ENCODE peak calls at places on chromosomes 3 and 15, in five cellular contexts. One of them, this sample, is unnamed.

GRCh38 chr3:186097663-186098451 is 11.0 kb downstream of the ETV5 start:
- DNase-seq in SK-N-SH: peak; percentile 84
- DNase-seq in K562: peak; percentile 52
- DNase-seq in HepG2: peak; percentile 99
- DNase-seq in H1: no peak
- DNase-seq in this sample: no peak

GRCh38 chr15:31473384-31474058 is 146.9 kb downstream of the KLF13 start:
- DNase-seq in SK-N-SH: no peak
- DNase-seq in K562: no peak
- DNase-seq in HepG2: no peak
- DNase-seq in H1: no peak
- DNase-seq in this sample: no peak

GRCh38 chr15:69225355-69226027 is 65.1 kb downstream of the GLCE start:
- DNase-seq in SK-N-SH: peak; percentile 36
- DNase-seq in K562: no peak
- DNase-seq in HepG2: peak; percentile 49
- DNase-seq in H1: no peak
- DNase-seq in this sample: no peak

GRCh38 chr3:190586631-190587000 is 72.7 kb downstream of the IL1RAP start:
- DNase-seq in SK-N-SH: no peak
- DNase-seq in K562: no peak
- DNase-seq in HepG2: no peak
- DNase-seq in H1: no peak
- DNase-seq in this sample: no peak

GRCh38 chr15:67185621-67186225 is 68.7 kb downstream of the AAGAB start:
- DNase-seq in SK-N-SH: no peak
- DNase-seq in K562: no peak
- DNase-seq in HepG2: no peak
- DNase-seq in H1: no peak
- DNase-seq in this sample: no peak

GRCh38 chr15:33021806-33022389 is 172.6 kb downstream of the FMN1 start:
- DNase-seq in SK-N-SH: peak; percentile 79
- DNase-seq in K562: peak; percentile 54
- DNase-seq in HepG2: peak; percentile 22
- DNase-seq in H1: no peak
- DNase-seq in this sample: peak; percentile 9

GRCh38 chr3:149971403-149972075 is 844 bp upstream of the PFN2 start:
- DNase-seq in SK-N-SH: no peak
- DNase-seq in K562: no peak
- DNase-seq in HepG2: peak; percentile 15
- DNase-seq in H1: no peak
- DNase-seq in this sample: no peak

GRCh38 chr15:78291698-78292097 is 7.7 kb downstream of the SKIC8 start:
- DNase-seq in SK-N-SH: no peak
- DNase-seq in K562: no peak
- DNase-seq in HepG2: no peak
- DNase-seq in H1: no peak
- DNase-seq in this sample: no peak

GRCh38 chr3:98655666-98656065 is 62.3 kb upstream of the CPOX start:
- DNase-seq in SK-N-SH: no peak
- DNase-seq in K562: no peak
- DNase-seq in HepG2: no peak
- DNase-seq in H1: no peak
- DNase-seq in this sample: no peak

GRCh38 chr15:51132384-51133139 is 37.9 kb upstream of the TNFAIP8L3 start:
- DNase-seq in SK-N-SH: peak; percentile 45
- DNase-seq in K562: peak; percentile 51
- DNase-seq in HepG2: peak; percentile 28
- DNase-seq in H1: no peak
- DNase-seq in this sample: no peak

GRCh38 chr15:39140060-39140604 is 440.7 kb upstream of the THBS1 start:
- DNase-seq in SK-N-SH: peak; percentile 62
- DNase-seq in K562: peak; percentile 75
- DNase-seq in HepG2: peak; percentile 67
- DNase-seq in H1: no peak
- DNase-seq in this sample: no peak

GRCh38 chr15:52134502-52135144 is 22.0 kb upstream of the BCL2L10 start:
- DNase-seq in SK-N-SH: no peak
- DNase-seq in K562: no peak
- DNase-seq in HepG2: peak; percentile 93
- DNase-seq in H1: no peak
- DNase-seq in this sample: no peak

GRCh38 chr3:112773864-112774263 is 72.8 kb downstream of the CD200R1L start:
- DNase-seq in SK-N-SH: no peak
- DNase-seq in K562: no peak
- DNase-seq in HepG2: no peak
- DNase-seq in H1: no peak
- DNase-seq in this sample: no peak

GRCh38 chr15:98671060-98672008 is 23.0 kb downstream of the IGF1R start:
- DNase-seq in SK-N-SH: no peak
- DNase-seq in K562: no peak
- DNase-seq in HepG2: peak; percentile 95
- DNase-seq in H1: peak; percentile 43
- DNase-seq in this sample: no peak

GRCh38 chr15:67543348-67543718 is 830 bp downstream of the MAP2K5 start:
- DNase-seq in SK-N-SH: peak; percentile 56
- DNase-seq in K562: no peak
- DNase-seq in HepG2: no peak
- DNase-seq in H1: no peak
- DNase-seq in this sample: no peak

GRCh38 chr3:123576119-123576518 is 8.7 kb downstream of the HACD2 start:
- DNase-seq in SK-N-SH: no peak
- DNase-seq in K562: no peak
- DNase-seq in HepG2: no peak
- DNase-seq in H1: no peak
- DNase-seq in this sample: no peak

GRCh38 chr3:129783470-129783869 is 110.0 kb downstream of the TMCC1 start:
- DNase-seq in SK-N-SH: no peak
- DNase-seq in K562: no peak
- DNase-seq in HepG2: no peak
- DNase-seq in H1: no peak
- DNase-seq in this sample: no peak

GRCh38 chr3:108472011-108472591 is 38.3 kb downstream of the MYH15 start:
- DNase-seq in SK-N-SH: peak; percentile 17
- DNase-seq in K562: no peak
- DNase-seq in HepG2: no peak
- DNase-seq in H1: no peak
- DNase-seq in this sample: no peak

GRCh38 chr3:167773584-167773983 is 38.1 kb downstream of the SERPINI1 start:
- DNase-seq in SK-N-SH: no peak
- DNase-seq in K562: no peak
- DNase-seq in HepG2: no peak
- DNase-seq in H1: no peak
- DNase-seq in this sample: no peak

GRCh38 chr15:44662478-44663409 is 718 bp downstream of the SPG11 start:
- DNase-seq in SK-N-SH: peak; percentile 71
- DNase-seq in K562: peak; percentile 44
- DNase-seq in HepG2: peak; percentile 61
- DNase-seq in H1: no peak
- DNase-seq in this sample: peak; percentile 80

GRCh38 chr3:49805884-49806701 is 3.0 kb downstream of the INKA1 start:
- DNase-seq in SK-N-SH: peak; percentile 67
- DNase-seq in K562: peak; percentile 33
- DNase-seq in HepG2: no peak
- DNase-seq in H1: no peak
- DNase-seq in this sample: peak; percentile 56

GRCh38 chr3:190205739-190206138 is 85.0 kb upstream of the P3H2 start:
- DNase-seq in SK-N-SH: no peak
- DNase-seq in K562: no peak
- DNase-seq in HepG2: no peak
- DNase-seq in H1: no peak
- DNase-seq in this sample: no peak

GRCh38 chr15:52642386-52643361 is 36.5 kb downstream of the ATOSA start:
- DNase-seq in SK-N-SH: no peak
- DNase-seq in K562: no peak
- DNase-seq in HepG2: no peak
- DNase-seq in H1: no peak
- DNase-seq in this sample: no peak

GRCh38 chr3:183518446-183519185 is 36.9 kb downstream of the KLHL6 start:
- DNase-seq in SK-N-SH: no peak
- DNase-seq in K562: no peak
- DNase-seq in HepG2: no peak
- DNase-seq in H1: no peak
- DNase-seq in this sample: no peak

GRCh38 chr15:55606214-55606613 is 18.1 kb upstream of the PYGO1 start:
- DNase-seq in SK-N-SH: no peak
- DNase-seq in K562: no peak
- DNase-seq in HepG2: no peak
- DNase-seq in H1: no peak
- DNase-seq in this sample: no peak

GRCh38 chr3:50447290-50447840 is 56.1 kb downstream of the CACNA2D2 start:
- DNase-seq in SK-N-SH: no peak
- DNase-seq in K562: no peak
- DNase-seq in HepG2: no peak
- DNase-seq in H1: no peak
- DNase-seq in this sample: peak; percentile 86

GRCh38 chr15:52008698-52009434 is 10.2 kb upstream of the MAPK6 start:
- DNase-seq in SK-N-SH: no peak
- DNase-seq in K562: peak; percentile 19
- DNase-seq in HepG2: peak; percentile 97
- DNase-seq in H1: no peak
- DNase-seq in this sample: no peak

GRCh38 chr3:178680489-178680888 is 144.3 kb downstream of the KCNMB2 start:
- DNase-seq in SK-N-SH: no peak
- DNase-seq in K562: peak; percentile 22
- DNase-seq in HepG2: no peak
- DNase-seq in H1: no peak
- DNase-seq in this sample: no peak

GRCh38 chr3:9914559-9915251 is 2.2 kb upstream of the IL17RC start:
- DNase-seq in SK-N-SH: peak; percentile 78
- DNase-seq in K562: no peak
- DNase-seq in HepG2: peak; percentile 44
- DNase-seq in H1: no peak
- DNase-seq in this sample: no peak

GRCh38 chr3:9914011-9914410 is 2.9 kb upstream of the IL17RC start:
- DNase-seq in SK-N-SH: peak; percentile 45
- DNase-seq in K562: no peak
- DNase-seq in HepG2: no peak
- DNase-seq in H1: no peak
- DNase-seq in this sample: no peak

GRCh38 chr3:9916734-9917680 is at the start of gene IL17RC:
- DNase-seq in SK-N-SH: peak; percentile 70
- DNase-seq in K562: peak; percentile 91
- DNase-seq in HepG2: peak; percentile 83
- DNase-seq in H1: peak; percentile 70
- DNase-seq in this sample: no peak

GRCh38 chr3:9916346-9916733 is 558 bp upstream of the IL17RC start:
- DNase-seq in SK-N-SH: no peak
- DNase-seq in K562: no peak
- DNase-seq in HepG2: no peak
- DNase-seq in H1: no peak
- DNase-seq in this sample: no peak

GRCh38 chr3:9915252-9916141 is 1.4 kb upstream of the IL17RC start:
- DNase-seq in SK-N-SH: peak; percentile 81
- DNase-seq in K562: no peak
- DNase-seq in HepG2: peak; percentile 36
- DNase-seq in H1: no peak
- DNase-seq in this sample: peak; percentile 84
- TF ChIP-seq CTCF in SK-N-SH: no peak
- TF ChIP-seq CTCF in K562: no peak
- TF ChIP-seq CTCF in HepG2: peak; percentile 53
- TF ChIP-seq CTCF in H1: no peak
- TF ChIP-seq CTCF in this sample: no peak

GRCh38 chr3:148466143-148466542 is 231.6 kb upstream of the AGTR1 start:
- DNase-seq in SK-N-SH: no peak
- DNase-seq in K562: no peak
- DNase-seq in HepG2: no peak
- DNase-seq in H1: peak; percentile 5
- DNase-seq in this sample: no peak
- TF ChIP-seq GABPA in SK-N-SH: no peak
- TF ChIP-seq GABPA in K562: no peak
- TF ChIP-seq GABPA in HepG2: no peak
- TF ChIP-seq GABPA in H1: no peak
- TF ChIP-seq GABPA in this sample: no peak

DNA sequence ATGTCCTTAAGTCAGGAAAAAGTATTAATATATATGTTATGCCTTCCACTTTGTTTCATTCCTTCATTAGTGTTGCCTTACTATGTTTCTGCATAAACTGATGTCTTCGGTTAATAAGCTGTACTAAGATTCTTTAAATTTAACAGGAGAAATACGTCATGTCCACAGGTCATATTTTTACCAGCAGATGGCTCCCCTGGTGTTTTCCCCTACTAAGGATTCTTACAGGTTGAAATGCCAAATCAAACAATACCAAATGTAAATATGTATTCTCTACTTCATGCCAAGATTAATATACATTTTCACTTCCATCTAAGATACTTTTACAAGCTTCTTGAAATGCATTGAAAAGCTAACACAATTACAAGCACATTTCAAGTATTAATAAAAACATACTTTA is 1602.1 kb downstream of the SI start:
- DNase-seq in SK-N-SH: no peak
- DNase-seq in K562: no peak
- DNase-seq in HepG2: no peak
- DNase-seq in H1: no peak
- DNase-seq in this sample: no peak
- TF ChIP-seq CTCF in SK-N-SH: no peak
- TF ChIP-seq CTCF in K562: no peak
- TF ChIP-seq CTCF in HepG2: no peak
- TF ChIP-seq CTCF in H1: no peak
- TF ChIP-seq CTCF in this sample: no peak

GRCh38 chr3:159323848-159324247 is 522.0 kb downstream of the MFSD1 start:
- DNase-seq in SK-N-SH: no peak
- DNase-seq in K562: no peak
- DNase-seq in HepG2: no peak
- DNase-seq in H1: no peak
- DNase-seq in this sample: no peak

GRCh38 chr3:159322322-159322939 is 520.6 kb downstream of the MFSD1 start:
- DNase-seq in SK-N-SH: peak; percentile 10
- DNase-seq in K562: peak; percentile 30
- DNase-seq in HepG2: peak; percentile 7
- DNase-seq in H1: peak; percentile 23
- DNase-seq in this sample: peak; percentile 30

DNA sequence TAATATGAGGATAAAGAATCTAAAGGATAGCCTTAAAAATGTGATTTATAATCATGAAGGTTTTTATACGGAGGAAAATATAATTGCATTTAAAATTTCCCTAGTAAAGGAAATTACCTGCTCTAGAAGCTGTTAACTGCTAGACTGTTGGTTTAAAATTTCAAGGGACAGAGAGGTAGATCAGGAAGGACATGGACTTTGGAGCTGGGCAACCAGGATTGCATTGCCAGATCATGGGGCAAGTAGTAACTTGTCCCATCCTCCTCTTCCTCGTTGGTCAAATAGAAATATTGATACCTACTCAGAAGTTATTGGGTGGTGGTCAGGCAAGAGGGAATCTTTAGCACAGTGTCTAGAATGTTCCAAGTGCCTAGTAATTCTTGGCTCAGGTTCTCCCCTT is 525.1 kb downstream of the MFSD1 start:
- DNase-seq in SK-N-SH: no peak
- DNase-seq in K562: no peak
- DNase-seq in HepG2: no peak
- DNase-seq in H1: no peak
- DNase-seq in this sample: no peak
- TF ChIP-seq GABPA in SK-N-SH: no peak
- TF ChIP-seq GABPA in K562: no peak
- TF ChIP-seq GABPA in HepG2: no peak
- TF ChIP-seq GABPA in H1: no peak
- TF ChIP-seq GABPA in this sample: no peak

GRCh38 chr15:72796515-72797337 is 13.2 kb upstream of the ADPGK start:
- DNase-seq in SK-N-SH: peak; percentile 93
- DNase-seq in K562: peak; percentile 79
- DNase-seq in HepG2: no peak
- DNase-seq in H1: no peak
- DNase-seq in this sample: no peak
- TF ChIP-seq CTCF in SK-N-SH: peak; percentile 64
- TF ChIP-seq CTCF in K562: no peak
- TF ChIP-seq CTCF in HepG2: peak; percentile 54
- TF ChIP-seq CTCF in H1: peak; percentile 54
- TF ChIP-seq CTCF in this sample: peak; percentile 7